ENCODE peak calls at places on chromosomes 7 and 10, in four cellular contexts. K is H9, Y is IMR-90, U is mesendoderm. B is an unnamed sample.

GRCh38 chr7:54798569-54798968 is 39.6 kb upstream of the SEC61G start:
- DNase-seq in Y (no peak), K (no peak), U (no peak), B (no peak)

GRCh38 chr10:78541528-78542470 is 508.1 kb downstream of the RPS24 start:
- DNase-seq in U (peak; percentile 66), Y (peak; percentile 68), K (no peak), B (no peak)

GRCh38 chr7:141072548-141073172 is 1.2 kb upstream of the TMEM178B start:
- DNase-seq in K (peak; percentile 57), U (peak; percentile 54), Y (peak; percentile 73), B (peak; percentile 48)

GRCh38 chr7:100665168-100665567 is 8.4 kb upstream of the GNB2 start:
- DNase-seq in K (no peak), Y (no peak), U (no peak), B (no peak)

GRCh38 chr7:96397936-96398596 is 76.2 kb upstream of the SLC25A13 start:
- DNase-seq in Y (peak; percentile 39), K (no peak), U (peak; percentile 35), B (no peak)

GRCh38 chr7:99029481-99030144 is 114.3 kb downstream of the SMURF1 start:
- DNase-seq in K (no peak), Y (peak; percentile 35), U (no peak), B (no peak)

GRCh38 chr7:17774248-17774647 is 166.0 kb downstream of the SNX13 start:
- DNase-seq in U (no peak), K (no peak), Y (peak; percentile 91), B (no peak)

GRCh38 chr10:30831876-30832726 is 199.6 kb downstream of the ZNF438 start:
- DNase-seq in Y (no peak), U (no peak), K (no peak), B (no peak)

GRCh38 chr7:32290015-32290414 is 200.2 kb downstream of the LSM5 start:
- DNase-seq in K (no peak), Y (no peak), U (no peak), B (no peak)

GRCh38 chr7:159000859-159001435 is 143.7 kb downstream of the VIPR2 start:
- DNase-seq in K (peak; percentile 57), Y (no peak), U (peak; percentile 57), B (no peak)

GRCh38 chr7:153590571-153590970 is 461.6 kb upstream of the DPP6 start:
- DNase-seq in U (no peak), Y (no peak), K (no peak), B (no peak)

GRCh38 chr10:89389254-89389653 is 3.2 kb upstream of the IFIT1 start:
- DNase-seq in U (peak; percentile 76), Y (peak; percentile 48), K (no peak), B (no peak)

GRCh38 chr10:3570855-3571266 is 214.1 kb downstream of the KLF6 start:
- DNase-seq in K (no peak), U (no peak), Y (no peak), B (no peak)

GRCh38 chr7:70738080-70738479 is 393.9 kb upstream of the GALNT17 start:
- DNase-seq in U (peak; percentile 65), K (no peak), Y (peak; percentile 49), B (no peak)

GRCh38 chr10:58590152-58590551 is 77.5 kb downstream of the BICC1 start:
- DNase-seq in U (no peak), K (no peak), Y (peak; percentile 99), B (no peak)

GRCh38 chr7:98621573-98622482 is 4.7 kb downstream of the NPTX2 start:
- DNase-seq in Y (no peak), K (no peak), U (no peak), B (no peak)

GRCh38 chr7:18520450-18521235 is 25.1 kb downstream of the HDAC9 start:
- DNase-seq in Y (peak; percentile 83), U (no peak), K (no peak), B (no peak)

GRCh38 chr10:93899109-93899508 is 5.3 kb downstream of the SLC35G1 start:
- DNase-seq in K (no peak), Y (no peak), U (no peak), B (no peak)

GRCh38 chr10:101046332-101047238 is 15.2 kb upstream of the KAZALD1 start:
- DNase-seq in K (peak; percentile 65), Y (peak; percentile 11), U (peak; percentile 53), B (no peak)

GRCh38 chr10:51894752-51895151 is 195.4 kb upstream of the CSTF2T start:
- DNase-seq in K (no peak), U (no peak), Y (peak; percentile 73), B (no peak)

GRCh38 chr7:127857464-127857841 is 173.8 kb downstream of the LRRC4 start:
- DNase-seq in Y (no peak), U (no peak), K (no peak), B (no peak)

GRCh38 chr7:44292876-44293560 is 32.4 kb downstream of the CAMK2B start:
- DNase-seq in U (no peak), K (no peak), Y (no peak), B (no peak)

GRCh38 chr7:77222065-77222464 is 22.4 kb upstream of the FGL2 start:
- DNase-seq in U (no peak), Y (no peak), K (no peak), B (no peak)

GRCh38 chr7:34425631-34426384 is 232.2 kb upstream of the NPSR1 start:
- DNase-seq in K (no peak), Y (no peak), U (no peak), B (no peak)

GRCh38 chr10:91627344-91628102 is 5.3 kb downstream of the PPP1R3C start:
- DNase-seq in K (no peak), U (no peak), Y (no peak), B (no peak)

GRCh38 chr7:22182139-22182538 is 174.8 kb downstream of the RAPGEF5 start:
- DNase-seq in K (no peak), U (no peak), Y (no peak), B (no peak)

GRCh38 chr10:34850558-34850957 is 35.5 kb upstream of the PARD3 start:
- DNase-seq in Y (no peak), K (no peak), U (no peak), B (no peak)

DNA sequence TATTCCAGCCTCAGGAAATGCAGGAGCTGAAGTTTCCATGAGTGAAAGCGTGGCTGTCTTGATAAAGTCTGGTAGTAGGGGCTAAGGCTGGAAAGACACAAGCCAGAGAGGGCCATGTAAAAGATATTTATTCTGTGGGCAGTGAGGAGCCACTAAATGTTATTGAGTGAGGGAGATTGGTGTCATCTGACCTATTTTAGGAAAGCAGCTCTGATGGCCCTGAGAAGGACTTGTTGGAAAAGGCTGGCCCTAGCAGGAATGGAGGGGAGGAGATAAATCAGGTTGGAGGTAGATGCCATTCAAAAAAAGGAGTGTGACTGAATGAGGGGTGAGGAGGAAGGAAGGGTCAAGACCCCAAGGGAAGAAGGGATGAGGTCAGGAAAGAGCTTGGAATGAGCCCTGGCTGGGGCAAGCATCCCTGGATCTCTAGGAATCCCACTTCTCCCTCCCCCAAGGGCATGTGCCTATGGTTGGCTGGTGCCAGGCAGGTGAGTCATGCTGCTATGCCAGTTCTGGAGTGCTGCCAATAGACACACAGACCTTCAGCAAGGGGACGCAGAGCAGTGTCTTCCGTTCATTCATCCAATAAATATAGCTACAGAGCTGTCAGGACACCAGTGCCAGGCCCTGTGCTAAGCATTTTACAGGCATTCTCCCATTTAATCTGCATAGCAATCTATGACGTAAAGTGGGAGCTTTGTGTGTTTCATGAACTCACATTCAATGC is 2.0 kb downstream of the ANKRD2 start:
- DNase-seq in Y (peak; percentile 42), K (peak; percentile 62), U (peak; percentile 95), B (no peak)
- H2AK5ac ChIP-seq in Y (peak overlapping the region; percentile 79), K (no peak overlapping the region), U (no peak overlapping the region), B (no peak overlapping the region)

GRCh38 chr10:75853085-75853484 is 421.7 kb downstream of the LRMDA start:
- DNase-seq in K (no peak), Y (no peak), U (no peak), B (no peak)

GRCh38 chr10:75858357-75858756 is 426.9 kb downstream of the LRMDA start:
- DNase-seq in Y (no peak), U (peak; percentile 26), K (no peak), B (no peak)

GRCh38 chr10:75860009-75860408 is 428.6 kb downstream of the LRMDA start:
- DNase-seq in K (no peak), Y (no peak), U (no peak), B (no peak)

GRCh38 chr10:75857269-75857846 is 425.9 kb downstream of the LRMDA start:
- DNase-seq in Y (no peak), K (peak; percentile 36), U (no peak), B (no peak)

GRCh38 chr10:75857896-75858295 is 426.5 kb downstream of the LRMDA start:
- DNase-seq in K (no peak), U (no peak), Y (no peak), B (no peak)
- H2BK120ac ChIP-seq in K (no peak overlapping the region), U (no peak overlapping the region), Y (no peak overlapping the region), B (no peak overlapping the region)

DNA sequence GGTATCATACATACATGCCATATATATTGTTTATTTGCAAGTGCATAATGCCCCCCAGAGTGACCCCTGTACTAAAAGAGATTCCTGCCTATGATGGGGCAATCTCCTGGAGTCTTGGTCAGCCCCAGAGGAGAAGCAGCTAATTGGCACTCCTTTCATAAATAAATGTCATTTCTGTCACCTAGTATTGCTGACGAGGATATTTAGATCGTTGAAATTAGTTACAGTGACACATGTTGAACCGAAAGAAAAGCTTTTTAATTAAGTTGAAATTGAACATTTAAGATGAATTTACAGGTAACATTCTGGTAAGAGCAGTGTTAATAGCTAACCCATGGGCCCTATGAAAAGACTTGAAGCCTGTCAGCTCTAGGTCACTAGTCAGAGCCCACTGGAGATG is 210.5 kb upstream of the LRGUK start:
- DNase-seq in U (no peak), Y (no peak), K (no peak), B (no peak)
- H3K18ac ChIP-seq in U (no peak overlapping the region), Y (no peak overlapping the region), K (no peak overlapping the region), B (no peak overlapping the region)

DNA sequence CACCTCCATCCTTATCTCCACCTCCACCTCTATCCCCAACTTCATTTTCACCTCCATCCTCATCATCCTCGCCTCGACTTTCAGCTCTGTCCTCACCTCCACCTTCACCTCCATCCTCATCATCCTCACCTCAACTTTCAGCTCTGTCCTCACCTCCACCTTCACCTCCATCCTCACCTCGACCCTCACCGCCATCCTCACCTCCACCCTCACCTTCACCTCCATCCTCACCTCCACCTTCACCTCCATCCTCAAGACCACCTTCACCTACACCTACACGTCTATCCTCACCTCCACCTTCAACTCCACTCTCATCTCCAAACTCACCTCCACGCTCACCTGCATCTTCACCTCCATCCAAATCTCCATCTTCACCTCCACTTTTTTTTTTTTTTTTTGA is 12.0 kb upstream of the RABGEF1 start:
- DNase-seq in Y (no peak), U (no peak), K (no peak), B (no peak)
- H2AK5ac ChIP-seq in Y (no peak overlapping the region), U (no peak overlapping the region), K (no peak overlapping the region), B (no peak overlapping the region)

GRCh38 chr7:150401861-150402631 is 22.9 kb downstream of the ZNF775 start:
- DNase-seq in Y (no peak), K (peak; percentile 89), U (peak; percentile 81), B (no peak)
- H2BK120ac ChIP-seq in Y (peak overlapping the region; percentile 23), K (no peak overlapping the region), U (no peak overlapping the region), B (no peak overlapping the region)